ENCODE peak calls at places on chromosomes 12 and 14, in ten cellular contexts. K is astrocyte; X is CD8-positive, alpha-beta T cell; V is psoas muscle; F is A549; O is upper lobe of right lung; E is heart left ventricle; L is progenitor cell of endocrine pancreas; S is uterus; T is spleen. J is an unnamed sample.

GRCh38 chr14:98834119-98834518 is 437.9 kb downstream of the BCL11B start:
- DNase-seq in K (no peak), X (no peak), V (no peak), F (no peak), O (no peak), E (no peak), L (no peak), S (no peak), T (no peak), J (no peak)

GRCh38 chr14:32009636-32010560 is 67.2 kb upstream of the ARHGAP5 start:
- DNase-seq in K (no peak), X (no peak), V (no peak), F (peak), O (no peak), E (no peak), L (no peak), S (no peak), T (no peak), J (no peak)

GRCh38 chr12:131784909-131785762 is 43.1 kb upstream of the MMP17 start:
- DNase-seq in K (peak), X (no peak), V (no peak), F (no peak), O (no peak), E (no peak), L (no peak), S (no peak), T (no peak), J (peak)

GRCh38 chr12:109098142-109098652 is 800 bp downstream of the UNG start:
- DNase-seq in K (peak), X (peak), V (peak), F (no peak), O (peak), E (peak), L (no peak), S (no peak), T (no peak), J (peak)

GRCh38 chr14:39739796-39740195 is 307.6 kb upstream of the FBXO33 start:
- DNase-seq in K (no peak), X (no peak), V (no peak), F (no peak), O (peak), E (peak), L (no peak), S (no peak), T (no peak), J (no peak)

GRCh38 chr14:36683083-36683724 is 21.5 kb downstream of the PAX9 start:
- DNase-seq in K (no peak), X (no peak), V (no peak), F (no peak), O (no peak), E (no peak), L (no peak), S (no peak), T (no peak), J (no peak)

GRCh38 chr14:70920608-70921007 is 13.3 kb downstream of the PCNX1 start:
- DNase-seq in K (no peak), X (no peak), V (no peak), F (no peak), O (no peak), E (no peak), L (no peak), S (no peak), T (no peak), J (no peak)

GRCh38 chr12:6367065-6367968 is 8.0 kb downstream of the SCNN1A start:
- DNase-seq in K (no peak), X (peak), V (no peak), F (peak), O (no peak), E (peak), L (no peak), S (no peak), T (peak), J (peak)

GRCh38 chr14:93150227-93151206 is 34.2 kb downstream of the MOAP1 start:
- DNase-seq in K (no peak), X (no peak), V (peak), F (no peak), O (no peak), E (no peak), L (no peak), S (no peak), T (no peak), J (no peak)

DNA sequence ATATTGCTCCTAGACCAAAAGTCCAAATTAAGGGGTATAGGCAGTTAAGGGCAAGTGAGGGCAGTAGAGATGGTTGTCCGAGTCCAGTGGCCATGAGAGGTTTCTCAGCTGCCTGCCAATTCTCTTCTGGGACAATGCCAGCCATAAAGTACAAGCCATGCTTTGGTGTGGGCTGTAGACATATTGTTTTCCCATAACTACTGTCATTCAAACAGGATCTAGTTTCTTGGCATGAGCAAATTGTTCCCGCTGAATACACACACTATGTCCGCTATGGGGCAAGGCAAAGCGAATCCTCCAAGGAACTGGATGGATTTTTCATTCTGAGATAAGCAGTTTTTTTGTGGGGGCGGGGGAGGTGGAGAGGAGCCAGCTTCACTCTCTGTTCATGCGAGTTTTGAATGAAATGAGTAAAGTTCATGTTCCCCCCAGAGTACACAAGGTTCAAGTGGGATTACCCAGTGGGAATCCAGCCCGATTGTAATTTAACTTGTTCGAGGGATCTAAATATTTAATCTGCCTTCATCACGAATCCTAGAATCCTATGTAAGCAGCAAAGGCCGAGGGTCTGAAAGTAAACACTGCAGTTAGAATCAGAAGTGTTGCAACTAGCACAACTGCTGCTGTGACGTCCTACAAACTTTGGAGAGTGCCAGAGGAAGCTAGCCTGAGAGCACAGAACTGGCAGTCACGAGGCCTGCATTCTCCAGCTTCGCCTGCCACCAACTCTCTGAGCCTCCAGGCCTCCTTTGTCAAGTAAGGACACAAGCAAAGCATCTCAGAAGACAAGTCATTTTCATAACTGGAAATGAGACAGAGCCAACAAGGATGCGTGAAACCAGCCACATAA is 137.0 kb downstream of the CRADD start:
- DNase-seq in K (peak), X (no peak), V (peak), F (no peak), O (peak), E (peak), L (no peak), S (peak), T (no peak), J (peak)
- TF ChIP-seq CTCF in K (no peak), X (no peak), V (no peak), F (no peak), O (no peak), E (no peak), L (no peak), S (no peak), T (no peak), J (peak)

GRCh38 chr12:49298160-49298559 is 3.2 kb downstream of the PRPH start:
- DNase-seq in K (no peak), X (no peak), V (no peak), F (peak), O (no peak), E (no peak), L (no peak), S (no peak), T (peak), J (no peak)

GRCh38 chr12:49295087-49296001 is at the start of gene PRPH:
- DNase-seq in K (no peak), X (no peak), V (no peak), F (no peak), O (peak), E (no peak), L (no peak), S (no peak), T (peak), J (no peak)

GRCh38 chr12:49296034-49296835 is 1.3 kb downstream of the PRPH start:
- DNase-seq in K (no peak), X (peak), V (peak), F (peak), O (peak), E (no peak), L (peak), S (no peak), T (peak), J (no peak)

GRCh38 chr12:49297695-49298060 is 2.7 kb downstream of the PRPH start:
- DNase-seq in K (no peak), X (no peak), V (no peak), F (no peak), O (no peak), E (no peak), L (no peak), S (no peak), T (peak), J (no peak)

GRCh38 chr12:49296836-49297694 is 2.1 kb downstream of the PRPH start:
- DNase-seq in K (no peak), X (peak), V (peak), F (peak), O (peak), E (no peak), L (no peak), S (no peak), T (peak), J (no peak)
- TF ChIP-seq CTCF in K (no peak), X (peak), V (no peak), F (no peak), O (peak), E (no peak), L (peak), S (no peak), T (peak), J (no peak)

GRCh38 chr14:22980672-22981089 is 1.7 kb downstream of the AJUBA start:
- DNase-seq in K (no peak), X (no peak), V (no peak), F (peak), O (peak), E (peak), L (peak), S (peak), T (no peak), J (peak)

GRCh38 chr14:22982013-22982476 is 306 bp downstream of the AJUBA start:
- DNase-seq in K (no peak), X (no peak), V (no peak), F (peak), O (no peak), E (no peak), L (no peak), S (no peak), T (no peak), J (no peak)

GRCh38 chr14:22981090-22982012 is 1.0 kb downstream of the AJUBA start:
- DNase-seq in K (no peak), X (no peak), V (no peak), F (peak), O (peak), E (peak), L (no peak), S (no peak), T (peak), J (no peak)

GRCh38 chr14:22984959-22985658 is 2.8 kb upstream of the AJUBA start:
- DNase-seq in K (no peak), X (no peak), V (no peak), F (no peak), O (no peak), E (no peak), L (no peak), S (no peak), T (no peak), J (no peak)

GRCh38 chr14:22982477-22983245 is at the start of gene AJUBA:
- DNase-seq in K (peak), X (peak), V (peak), F (peak), O (peak), E (peak), L (peak), S (peak), T (peak), J (peak)
- TF ChIP-seq CTCF in K (no peak), X (no peak), V (no peak), F (no peak), O (no peak), E (no peak), L (no peak), S (no peak), T (no peak), J (no peak)

GRCh38 chr12:19206493-19207077 is 77.1 kb downstream of the PLEKHA5 start:
- DNase-seq in K (no peak), X (no peak), V (no peak), F (no peak), O (no peak), E (no peak), L (no peak), S (no peak), T (no peak), J (no peak)
- TF ChIP-seq CTCF in K (no peak), X (no peak), V (no peak), F (no peak), O (no peak), E (no peak), L (no peak), S (no peak), T (no peak), J (no peak)

DNA sequence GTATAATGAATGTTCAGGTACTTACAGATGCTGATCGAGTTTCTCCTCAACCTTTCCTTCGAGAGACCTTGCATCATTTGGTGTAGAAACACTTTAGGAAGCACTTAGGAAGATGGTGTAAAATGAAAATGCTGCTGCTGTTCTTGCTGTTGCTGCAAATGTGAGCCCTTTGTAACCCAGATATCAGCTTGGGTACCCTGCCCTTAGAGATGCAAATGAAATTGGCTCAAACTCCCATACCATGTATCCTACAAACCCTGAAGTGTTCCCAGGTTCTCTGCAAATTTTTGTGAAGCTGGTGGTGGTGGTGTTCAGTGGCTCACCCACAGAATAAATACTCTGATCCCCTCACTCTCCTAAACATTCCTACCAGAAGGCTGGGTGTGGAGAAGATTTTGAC is 130.8 kb downstream of the SLC25A47 start:
- DNase-seq in K (no peak), X (no peak), V (no peak), F (no peak), O (no peak), E (no peak), L (no peak), S (no peak), T (no peak), J (no peak)
- TF ChIP-seq CTCF in K (no peak), X (no peak), V (no peak), F (no peak), O (no peak), E (no peak), L (no peak), S (no peak), T (no peak), J (no peak)

J was measured in fibroblast of pulmonary artery.